ENCODE peak calls at places on chromosomes 1 and 21, in six cellular contexts. P is stomach, W is OCI-LY7, J is A673, F is tibial artery, O is neural progenitor cell. S is an unnamed sample.

GRCh38 chr1:162500805-162501204 is 3.2 kb downstream of the UHMK1 start:
- DNase-seq in W (no peak), J (no peak), F (no peak), P (no peak), O (no peak), S (no peak)

GRCh38 chr1:81805537-81806431 is 5.0 kb downstream of the ADGRL2 start:
- DNase-seq in O (no peak), J (no peak), P (no peak), W (no peak), F (no peak), S (no peak)

GRCh38 chr1:221335161-221336101 is 406.5 kb downstream of the DUSP10 start:
- DNase-seq in P (no peak), F (peak; percentile 54), J (no peak), O (peak; percentile 57), W (no peak), S (peak; percentile 93)

GRCh38 chr21:44704636-44705001 is 6.8 kb downstream of the TSPEAR start:
- DNase-seq in O (no peak), F (no peak), J (no peak), W (no peak), P (no peak), S (no peak)

GRCh38 chr1:115302390-115302961 is 35.6 kb downstream of the NGF start:
- DNase-seq in W (no peak), F (peak; percentile 61), P (no peak), O (peak; percentile 11), J (peak; percentile 42), S (peak; percentile 93)

GRCh38 chr1:10575616-10576015 is 100.9 kb downstream of the PEX14 start:
- DNase-seq in F (no peak), P (no peak), J (peak; percentile 14), W (no peak), O (no peak), S (peak; percentile 80)

GRCh38 chr1:160096491-160097116 is 1.8 kb downstream of the IGSF8 start:
- DNase-seq in J (no peak), O (no peak), P (no peak), W (no peak), F (peak; percentile 77), S (no peak)

GRCh38 chr1:23897083-23897482 is 16.1 kb downstream of the CNR2 start:
- DNase-seq in W (no peak), P (no peak), O (no peak), J (no peak), F (no peak), S (no peak)

GRCh38 chr1:117622726-117623125 is 16.9 kb downstream of the TENT5C start:
- DNase-seq in F (no peak), W (no peak), J (no peak), P (no peak), O (no peak), S (no peak)

GRCh38 chr1:24619376-24619775 is 23.7 kb upstream of the SRRM1 start:
- DNase-seq in W (no peak), J (no peak), P (no peak), O (no peak), F (no peak), S (no peak)

GRCh38 chr1:25204797-25205441 is 27.4 kb downstream of the SYF2 start:
- DNase-seq in F (no peak), W (peak; percentile 71), O (peak; percentile 70), J (peak; percentile 73), P (no peak), S (peak; percentile 52)

GRCh38 chr21:21614966-21615365 is 616.8 kb downstream of the NCAM2 start:
- DNase-seq in J (no peak), P (no peak), O (no peak), W (no peak), F (no peak), S (no peak)

GRCh38 chr1:209648931-209649776 is 3.1 kb downstream of the LAMB3 start:
- DNase-seq in W (no peak), F (no peak), P (peak; percentile 42), O (no peak), J (peak; percentile 82), S (peak; percentile 90)

GRCh38 chr1:42183646-42184268 is 19.2 kb upstream of the GUCA2A start:
- DNase-seq in J (no peak), P (no peak), F (no peak), W (no peak), O (no peak), S (no peak)

GRCh38 chr1:198601936-198602889 is 36.6 kb upstream of the PTPRC start:
- DNase-seq in P (no peak), O (no peak), W (no peak), J (no peak), F (no peak), S (peak; percentile 54)

GRCh38 chr1:213852107-213852506 is 135.7 kb upstream of the PROX1 start:
- DNase-seq in W (no peak), O (no peak), F (no peak), J (no peak), P (no peak), S (no peak)

GRCh38 chr1:200849430-200849829 is 23.4 kb upstream of the GPR25 start:
- DNase-seq in P (no peak), W (no peak), O (no peak), J (no peak), F (no peak), S (no peak)

GRCh38 chr1:23202263-23202749 is 15.0 kb downstream of the HTR1D start:
- DNase-seq in P (no peak), O (no peak), J (no peak), F (no peak), W (no peak), S (peak; percentile 59)

GRCh38 chr1:6268431-6268830 is 7.5 kb upstream of the GPR153 start:
- DNase-seq in F (no peak), P (no peak), W (no peak), J (no peak), O (peak; percentile 58), S (no peak)

GRCh38 chr1:39359028-39359570 is 132.3 kb upstream of the BMP8A start:
- DNase-seq in P (peak; percentile 28), J (no peak), F (no peak), W (no peak), O (no peak), S (peak; percentile 63)

DNA sequence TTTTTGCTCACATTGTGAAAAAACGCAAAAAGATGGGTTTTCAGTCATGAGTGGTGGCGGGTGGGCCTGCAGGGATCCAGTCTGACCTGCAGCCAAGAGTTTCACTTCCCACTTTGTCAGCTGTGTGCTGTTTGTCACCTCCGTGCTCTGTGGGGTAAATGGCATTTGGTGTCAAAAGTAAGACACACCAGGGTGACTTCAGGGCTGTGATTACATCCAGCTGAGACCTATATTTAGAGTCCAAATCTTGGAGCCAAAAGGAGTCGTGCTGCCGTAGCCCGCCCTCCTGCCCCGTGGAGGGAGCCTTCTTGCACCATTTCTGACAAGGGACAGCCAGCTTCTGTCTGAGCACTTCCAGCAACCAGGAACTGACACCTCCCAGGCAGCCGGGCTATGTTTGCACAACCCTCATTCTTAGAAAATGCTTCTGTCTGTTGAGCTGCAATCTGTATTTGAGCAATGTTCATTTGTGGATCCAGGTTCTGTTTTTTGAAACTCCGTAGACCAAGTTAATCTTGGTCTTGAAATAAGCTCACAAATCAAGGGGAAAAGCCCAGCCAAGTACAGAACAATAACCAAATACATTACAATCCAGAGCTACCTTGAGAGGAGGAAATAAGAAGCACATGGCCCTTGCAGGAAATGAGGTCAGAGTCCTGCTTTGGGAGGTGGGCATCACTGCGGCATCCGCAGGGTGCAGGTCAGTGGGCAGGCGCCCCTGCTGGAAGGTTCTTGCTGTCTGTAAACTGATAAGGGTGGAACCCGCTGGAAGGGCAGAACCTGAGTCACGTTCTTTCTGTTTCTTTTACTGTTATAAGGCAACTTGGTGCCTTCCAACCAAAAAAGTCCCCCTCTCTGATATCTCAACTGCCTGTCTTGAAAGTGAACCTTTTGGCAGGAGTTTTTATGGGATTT is 14.4 kb downstream of the ABCG1 start:
- DNase-seq in P (peak; percentile 62), O (no peak), F (peak; percentile 89), W (peak; percentile 97), J (no peak), S (no peak)
- TF ChIP-seq CTCF in P (peak; percentile 38), O (peak; percentile 21), F (no peak), W (peak; percentile 64), J (no peak), S (no peak)

GRCh38 chr21:43599728-43600127 is 59.6 kb downstream of the HSF2BP start:
- DNase-seq in P (no peak), W (no peak), F (no peak), O (no peak), J (no peak), S (no peak)
- H3K4me1 ChIP-seq in P (no peaks in the 10 kb centered on the region), W (peaks cover 4% of the 10 kb centered on the region), F (no peaks in the 10 kb centered on the region), O (no peaks in the 10 kb centered on the region), J (no peaks in the 10 kb centered on the region), S (peaks cover 59% of the 10 kb centered on the region)

GRCh38 chr1:33272930-33273329 is 16.6 kb downstream of the ZNF362 start:
- DNase-seq in J (no peak), W (no peak), F (no peak), P (no peak), O (no peak), S (no peak)
- TF ChIP-seq CTCF in J (no peak), W (no peak), F (no peak), P (no peak), O (no peak), S (no peak)

DNA sequence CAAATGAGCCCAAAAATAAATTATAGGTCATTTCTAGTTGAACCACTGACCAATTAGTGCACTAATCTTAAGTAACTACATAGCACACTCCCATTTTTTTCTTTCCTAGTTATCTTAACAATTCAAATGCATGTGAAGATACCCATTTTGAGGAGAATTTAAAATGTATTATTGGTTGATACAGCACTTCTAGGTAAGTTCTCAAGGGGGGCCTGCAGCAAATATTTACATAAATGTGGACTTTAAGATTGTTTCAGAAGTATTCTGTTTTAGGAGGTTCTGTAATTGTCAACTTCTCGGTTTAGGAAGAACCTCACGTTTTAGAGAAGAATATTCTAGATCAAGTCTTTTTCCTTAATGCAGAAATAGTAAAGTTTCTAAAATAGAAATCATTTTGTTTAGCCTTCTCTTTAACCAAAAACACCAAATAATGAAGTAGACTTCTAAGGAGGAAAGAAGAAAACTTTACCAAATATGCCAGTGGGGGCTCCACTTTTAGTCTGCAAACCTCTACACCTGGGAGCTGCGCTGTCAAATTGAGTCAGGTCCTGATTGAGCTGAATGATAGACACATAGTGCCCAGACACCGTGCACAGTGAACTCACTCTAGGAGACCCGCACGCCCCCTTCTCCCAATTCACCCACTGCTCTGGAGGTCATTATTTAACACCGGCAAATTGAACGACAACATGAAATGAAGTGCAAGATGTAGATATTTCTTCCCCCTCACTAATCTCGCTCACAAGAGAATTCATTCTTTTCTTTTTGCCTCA is 144.4 kb downstream of the RUNX1 start:
- DNase-seq in J (no peak), P (no peak), W (no peak), O (no peak), F (no peak), S (no peak)
- H3K4me1 ChIP-seq in J (no peaks in the 10 kb centered on the region), P (peaks cover 13% of the 10 kb centered on the region), W (peaks cover 8% of the 10 kb centered on the region), O (no peaks in the 10 kb centered on the region), F (no peaks in the 10 kb centered on the region), S (no peaks in the 10 kb centered on the region)

GRCh38 chr1:183331095-183331742 is 87.0 kb downstream of the NMNAT2 start:
- DNase-seq in P (no peak), F (no peak), J (no peak), W (no peak), O (peak; percentile 62), S (no peak)
- TF ChIP-seq CTCF in P (no peak), F (no peak), J (no peak), W (no peak), O (peak; percentile 5), S (no peak)

DNA sequence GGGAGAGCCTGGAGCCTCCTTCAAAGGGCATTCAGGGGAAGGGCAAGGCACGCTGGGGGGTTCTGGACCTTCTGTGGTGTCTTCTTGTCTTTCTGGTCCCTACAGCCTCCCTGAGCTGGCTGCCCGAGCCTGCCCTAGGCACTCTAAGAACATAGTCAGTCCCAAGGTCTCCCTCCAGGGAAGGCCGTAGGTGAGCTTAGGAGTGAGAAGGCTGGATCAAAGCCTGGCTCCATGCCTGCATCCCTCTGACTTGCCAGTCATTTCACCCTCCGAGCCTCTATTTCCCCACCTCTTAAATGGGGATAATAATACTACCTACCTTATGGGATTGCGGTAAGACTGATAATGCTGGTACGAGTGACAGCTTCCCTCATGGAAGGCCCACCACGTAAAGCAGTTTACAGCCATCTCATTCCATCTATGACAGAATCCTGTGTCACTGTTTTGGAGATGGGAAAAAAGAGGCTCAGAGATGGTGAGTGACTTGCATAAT is 20.8 kb downstream of the PTPRF start:
- DNase-seq in F (no peak), O (no peak), P (no peak), J (no peak), W (no peak), S (no peak)
- H3K4me1 ChIP-seq in F (no peaks in the 10 kb centered on the region), O (peaks cover 40% of the 10 kb centered on the region), P (peaks cover 73% of the 10 kb centered on the region), J (no peaks in the 10 kb centered on the region), W (no peaks in the 10 kb centered on the region), S (no peaks in the 10 kb centered on the region)

S was measured in astrocyte.